ENCODE peak calls at places on chromosomes 13 and 19, in six cellular contexts. W, I, G, A, E and C are unnamed samples.

GRCh38 chr13:30645629-30646028 is 27.9 kb downstream of the USPL1 start:
- DNase-seq in G (no peak), E (no peak), I (no peak), W (no peak), A (no peak), C (no peak)

GRCh38 chr13:62294210-62294609 is 878.6 kb upstream of the PCDH20 start:
- DNase-seq in E (no peak), G (no peak), W (no peak), I (no peak), A (peak; percentile 2), C (peak; percentile 18)

GRCh38 chr19:33392341-33393285 is 19.1 kb downstream of the CEBPG start:
- DNase-seq in I (no peak), E (no peak), G (no peak), W (no peak), A (no peak), C (no peak)

GRCh38 chr13:90302113-90302512 is 1045.4 kb upstream of the MIR17HG start:
- DNase-seq in G (no peak), W (no peak), A (peak; percentile 23), E (no peak), I (no peak), C (peak; percentile 10)

GRCh38 chr19:46999377-46999776 is 20.3 kb upstream of the NPAS1 start:
- DNase-seq in A (no peak), G (no peak), W (no peak), E (no peak), I (no peak), C (no peak)

GRCh38 chr13:109256866-109257760 is 529.3 kb downstream of the IRS2 start:
- DNase-seq in W (no peak), E (peak; percentile 96), I (no peak), G (no peak), A (peak; percentile 93), C (peak; percentile 97)

GRCh38 chr13:44810067-44810840 is 179.0 kb downstream of the NUFIP1 start:
- DNase-seq in E (peak; percentile 55), I (no peak), A (no peak), W (no peak), G (no peak), C (no peak)

GRCh38 chr13:79540504-79540903 is 59.5 kb downstream of the NDFIP2 start:
- DNase-seq in G (no peak), I (no peak), W (no peak), A (no peak), E (no peak), C (no peak)

GRCh38 chr19:43766755-43767043 is 11.9 kb upstream of the SMG9 start:
- DNase-seq in A (no peak), G (no peak), E (no peak), I (no peak), W (no peak), C (no peak)

GRCh38 chr19:41373993-41374392 is 2.3 kb upstream of the TMEM91 start:
- DNase-seq in W (no peak), I (no peak), E (peak; percentile 72), G (no peak), A (peak; percentile 47), C (peak; percentile 92)

GRCh38 chr13:43874512-43875092 is 4.9 kb downstream of the CCDC122 start:
- DNase-seq in I (no peak), W (no peak), G (no peak), A (peak; percentile 49), E (no peak), C (peak; percentile 54)

GRCh38 chr19:23393121-23393520 is 2.1 kb downstream of the ZNF91 start:
- DNase-seq in I (no peak), W (no peak), A (no peak), G (no peak), E (peak; percentile 37), C (no peak)

GRCh38 chr19:12346896-12347295 is 13.5 kb upstream of the ZNF563 start:
- DNase-seq in I (no peak), A (no peak), G (no peak), E (no peak), W (no peak), C (no peak)

GRCh38 chr19:15618321-15618720 is 3.3 kb downstream of the CYP4F8 start:
- DNase-seq in E (no peak), W (no peak), G (no peak), I (no peak), A (no peak), C (no peak)

GRCh38 chr19:55640577-55641375 is at the start of gene ZNF580:
- DNase-seq in I (peak; percentile 65), A (peak; percentile 91), G (no peak), W (peak; percentile 75), E (no peak), C (peak; percentile 78)

GRCh38 chr19:48833977-48834376 is 2.3 kb downstream of the HSD17B14 start:
- DNase-seq in W (peak; percentile 58), A (no peak), I (no peak), G (no peak), E (no peak), C (no peak)

GRCh38 chr13:100131863-100132574 is 43.1 kb downstream of the PCCA start:
- DNase-seq in I (no peak), E (peak; percentile 7), W (no peak), A (peak; percentile 93), G (no peak), C (peak; percentile 96)

GRCh38 chr19:28312269-28312668 is 900.7 kb downstream of the UQCRFS1 start:
- DNase-seq in I (no peak), W (no peak), A (no peak), G (no peak), E (no peak), C (no peak)

GRCh38 chr13:30119476-30119875 is 187.9 kb downstream of the KATNAL1 start:
- DNase-seq in E (peak; percentile 65), G (no peak), W (no peak), I (no peak), A (peak; percentile 78), C (peak; percentile 64)

GRCh38 chr13:114120486-114121430 is 11.7 kb downstream of the RASA3 start:
- DNase-seq in E (no peak), A (peak; percentile 72), I (no peak), W (no peak), G (no peak), C (no peak)
- H4K91ac ChIP-seq in E (peak overlapping the region; percentile 45), A (peak overlapping the region; percentile 90), I (no peak overlapping the region), W (no peak overlapping the region), G (peak overlapping the region; percentile 6), C (peak overlapping the region; percentile 86)

GRCh38 chr19:7596191-7596937 is 701 bp downstream of the CAMSAP3 start:
- DNase-seq in I (no peak), W (no peak), E (no peak), G (no peak), A (no peak), C (no peak)
- H3K9ac ChIP-seq in I (peak overlapping the region; percentile 64), W (peak overlapping the region; percentile 33), E (peak overlapping the region; percentile 19), G (peak overlapping the region; percentile 54), A (no peak overlapping the region), C (no peak overlapping the region)

GRCh38 chr13:37666036-37666435 is 67.5 kb upstream of the POSTN start:
- DNase-seq in W (no peak), E (no peak), I (no peak), G (no peak), A (peak; percentile 48), C (peak; percentile 23)
- H2BK120ac ChIP-seq in W (no peak overlapping the region), E (no peak overlapping the region), I (no peak overlapping the region), G (no peak overlapping the region), A (no peak overlapping the region), C (no peak overlapping the region)

GRCh38 chr13:78265098-78265497 is 338.3 kb downstream of the POU4F1 start:
- DNase-seq in I (no peak), A (no peak), G (no peak), E (no peak), W (no peak), C (no peak)
- H4K91ac ChIP-seq in I (no peak overlapping the region), A (no peak overlapping the region), G (no peak overlapping the region), E (no peak overlapping the region), W (no peak overlapping the region), C (no peak overlapping the region)

GRCh38 chr19:45864629-45865082 is 530 bp downstream of the FOXA3 start:
- DNase-seq in E (no peak), G (no peak), I (no peak), A (no peak), W (no peak), C (no peak)
- H3K9ac ChIP-seq in E (no peak overlapping the region), G (peak overlapping the region; percentile 59), I (peak overlapping the region; percentile 75), A (no peak overlapping the region), W (peak overlapping the region; percentile 87), C (no peak overlapping the region)

GRCh38 chr19:17215125-17215971 is at the start of gene USE1:
- DNase-seq in I (peak; percentile 81), W (peak; percentile 93), E (peak; percentile 91), G (peak; percentile 80), A (peak; percentile 92), C (peak; percentile 86)
- H2BK120ac ChIP-seq in I (peak within 1 kb of the TSS; percentile 94), W (no peak within 1 kb of the TSS), E (peak within 1 kb of the TSS; percentile 87), G (peak within 1 kb of the TSS; percentile 59), A (peak within 1 kb of the TSS; percentile 93), C (peak within 1 kb of the TSS; percentile 94)

DNA sequence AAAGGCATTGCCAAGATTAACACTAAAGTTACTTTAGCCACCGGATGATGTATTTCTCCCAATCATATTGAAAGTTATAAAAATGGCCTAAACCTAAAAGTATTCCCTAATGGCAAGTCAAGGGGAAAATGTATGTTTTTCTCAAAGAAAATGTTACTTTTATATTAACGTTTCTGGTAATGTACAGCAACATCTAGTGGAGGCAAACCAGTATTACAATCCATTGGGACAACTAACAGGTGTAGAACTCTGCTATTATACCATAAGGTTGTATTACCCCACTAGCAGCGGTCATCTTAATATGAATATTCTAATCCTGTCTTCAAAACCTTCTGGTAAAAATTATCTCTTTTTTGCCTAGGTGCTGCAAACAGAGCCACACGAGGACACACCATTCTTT is 69.2 kb downstream of the ZNF100 start:
- DNase-seq in G (no peak), I (peak; percentile 14), A (peak; percentile 1), E (peak; percentile 15), W (no peak), C (peak; percentile 1)
- H4K91ac ChIP-seq in G (no peak overlapping the region), I (no peak overlapping the region), A (no peak overlapping the region), E (no peak overlapping the region), W (no peak overlapping the region), C (no peak overlapping the region)

GRCh38 chr13:24159921-24160324 is 597 bp upstream of the SPATA13 start:
- DNase-seq in W (peak; percentile 48), E (no peak), A (no peak), I (no peak), G (no peak), C (no peak)
- H3K9ac ChIP-seq in W (peak overlapping the region; percentile 15), E (no peak overlapping the region), A (peak overlapping the region; percentile 53), I (no peak overlapping the region), G (no peak overlapping the region), C (peak overlapping the region; percentile 10)

DNA sequence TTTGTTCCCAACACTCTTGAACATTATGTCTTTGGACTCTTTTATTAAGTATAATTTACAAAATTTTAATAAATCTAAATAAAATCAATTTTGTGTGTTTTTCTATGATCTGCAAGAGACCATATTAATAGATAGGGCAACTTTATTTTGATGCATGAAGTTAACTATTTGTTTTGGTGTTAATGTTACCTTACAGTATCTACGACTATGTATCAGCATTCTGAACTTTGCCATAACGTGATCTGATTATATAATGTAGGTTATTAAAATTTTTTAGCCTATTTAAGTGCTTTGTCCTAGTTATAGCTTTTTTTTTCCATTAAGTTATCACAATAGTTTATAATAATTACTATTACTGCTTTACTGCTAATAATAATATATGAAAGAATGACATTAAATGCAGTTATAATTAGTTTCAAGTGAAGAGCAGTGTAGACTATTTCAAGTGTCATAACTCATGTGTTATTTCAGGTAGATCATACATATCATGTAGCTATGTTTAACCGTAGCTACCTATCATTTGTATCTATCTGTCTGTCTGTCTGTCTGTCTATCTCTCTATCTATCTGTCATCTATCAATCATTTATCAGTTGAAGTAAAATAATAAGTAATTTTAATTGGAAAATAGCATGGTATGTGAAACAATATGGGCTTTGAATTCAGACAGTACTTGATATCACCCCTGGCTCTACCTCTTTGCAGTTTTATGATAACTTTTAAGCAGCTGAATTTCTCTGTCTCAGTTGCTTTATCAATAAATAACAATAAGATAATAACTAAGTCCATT is 229.7 kb downstream of the GPC5 start:
- DNase-seq in G (no peak), W (no peak), E (no peak), A (no peak), I (no peak), C (no peak)
- H2BK120ac ChIP-seq in G (no peak overlapping the region), W (no peak overlapping the region), E (no peak overlapping the region), A (no peak overlapping the region), I (no peak overlapping the region), C (no peak overlapping the region)